ENCODE peak calls at places on chromosomes 1 and 21, in six cellular contexts. One of them, this sample, is unnamed.

GRCh38 chr1:68974447-68974846 is 477.6 kb upstream of the DEPDC1 start:
- DNase-seq in NCI-H1694: no peak
- DNase-seq in frontal cortex: no peak
- DNase-seq in CD8-positive, alpha-beta T cell: no peak
- DNase-seq in GM10248: no peak
- DNase-seq in IMR-90: no peak
- DNase-seq in this sample: no peak

GRCh38 chr1:179151908-179152682 is 70.2 kb downstream of the TOR3A start:
- DNase-seq in NCI-H1694: no peak
- DNase-seq in GM10248: no peak
- DNase-seq in IMR-90: no peak
- DNase-seq in CD8-positive, alpha-beta T cell: no peak
- DNase-seq in frontal cortex: no peak
- DNase-seq in this sample: no peak

GRCh38 chr1:170073893-170074249 is 624 bp downstream of the KIFAP3 start:
- DNase-seq in GM10248: no peak
- DNase-seq in frontal cortex: no peak
- DNase-seq in CD8-positive, alpha-beta T cell: no peak
- DNase-seq in NCI-H1694: no peak
- DNase-seq in IMR-90: no peak
- DNase-seq in this sample: no peak

GRCh38 chr1:78145105-78145580 is 99.4 kb downstream of the GIPC2 start:
- DNase-seq in GM10248: peak
- DNase-seq in CD8-positive, alpha-beta T cell: peak
- DNase-seq in frontal cortex: peak
- DNase-seq in NCI-H1694: peak
- DNase-seq in IMR-90: peak
- DNase-seq in this sample: peak

GRCh38 chr1:4262665-4263064 is 362.6 kb upstream of the C1orf174 start:
- DNase-seq in CD8-positive, alpha-beta T cell: no peak
- DNase-seq in NCI-H1694: no peak
- DNase-seq in IMR-90: no peak
- DNase-seq in GM10248: no peak
- DNase-seq in frontal cortex: no peak
- DNase-seq in this sample: no peak

GRCh38 chr1:22930235-22930912 is 42.3 kb downstream of the LACTBL1 start:
- DNase-seq in IMR-90: peak
- DNase-seq in NCI-H1694: peak
- DNase-seq in CD8-positive, alpha-beta T cell: no peak
- DNase-seq in GM10248: peak
- DNase-seq in frontal cortex: peak
- DNase-seq in this sample: peak

GRCh38 chr21:44766014-44766817 is 35.4 kb downstream of the UBE2G2 start:
- DNase-seq in GM10248: no peak
- DNase-seq in NCI-H1694: no peak
- DNase-seq in IMR-90: no peak
- DNase-seq in frontal cortex: no peak
- DNase-seq in CD8-positive, alpha-beta T cell: no peak
- DNase-seq in this sample: no peak

GRCh38 chr1:83889707-83890106 is 109.2 kb downstream of the TTLL7 start:
- DNase-seq in NCI-H1694: no peak
- DNase-seq in IMR-90: peak
- DNase-seq in CD8-positive, alpha-beta T cell: no peak
- DNase-seq in frontal cortex: no peak
- DNase-seq in GM10248: no peak
- DNase-seq in this sample: no peak

GRCh38 chr1:108947871-108948525 is 15.3 kb downstream of the CLCC1 start:
- DNase-seq in frontal cortex: no peak
- DNase-seq in NCI-H1694: no peak
- DNase-seq in IMR-90: no peak
- DNase-seq in GM10248: no peak
- DNase-seq in CD8-positive, alpha-beta T cell: no peak
- DNase-seq in this sample: no peak

GRCh38 chr1:216847385-216848036 is 124.3 kb upstream of the ESRRG start:
- DNase-seq in GM10248: no peak
- DNase-seq in frontal cortex: no peak
- DNase-seq in CD8-positive, alpha-beta T cell: no peak
- DNase-seq in NCI-H1694: no peak
- DNase-seq in IMR-90: peak
- DNase-seq in this sample: no peak

GRCh38 chr1:93723101-93723500 is 41.5 kb upstream of the BCAR3 start:
- DNase-seq in frontal cortex: no peak
- DNase-seq in GM10248: no peak
- DNase-seq in IMR-90: no peak
- DNase-seq in NCI-H1694: no peak
- DNase-seq in CD8-positive, alpha-beta T cell: no peak
- DNase-seq in this sample: peak

GRCh38 chr1:151478140-151478812 is 19.0 kb upstream of the POGZ start:
- DNase-seq in GM10248: no peak
- DNase-seq in IMR-90: no peak
- DNase-seq in NCI-H1694: no peak
- DNase-seq in CD8-positive, alpha-beta T cell: no peak
- DNase-seq in frontal cortex: no peak
- DNase-seq in this sample: no peak

GRCh38 chr1:182589520-182589919 is 464 bp upstream of the RNASEL start:
- DNase-seq in CD8-positive, alpha-beta T cell: no peak
- DNase-seq in IMR-90: no peak
- DNase-seq in frontal cortex: no peak
- DNase-seq in NCI-H1694: no peak
- DNase-seq in GM10248: no peak
- DNase-seq in this sample: no peak

This sample was measured in COLO829.